ENCODE peak calls at places on chromosome 15, in four cellular contexts. N, K, W and I are unnamed samples.

GRCh38 chr15:32778391-32779176 is 60.8 kb downstream of the GREM1 start:
- DNase-seq in W (no peak), K (no peak), N (no peak), I (no peak)

GRCh38 chr15:101407439-101407838 is 82.1 kb downstream of the PCSK6 start:
- DNase-seq in W (no peak), N (no peak), K (no peak), I (no peak)

GRCh38 chr15:51579012-51579411 is 43.6 kb downstream of the DMXL2 start:
- DNase-seq in N (no peak), K (no peak), W (no peak), I (no peak)

GRCh38 chr15:28994142-28994829 is 108.5 kb downstream of the APBA2 start:
- DNase-seq in W (no peak), K (no peak), N (no peak), I (no peak)

GRCh38 chr15:58086479-58086878 is 21.0 kb upstream of the ALDH1A2 start:
- DNase-seq in K (no peak), W (no peak), N (no peak), I (no peak)

GRCh38 chr15:52213206-52213605 is 22.0 kb upstream of the GNB5 start:
- DNase-seq in N (no peak), W (no peak), K (no peak), I (no peak)

GRCh38 chr15:68814596-68814995 is 6.1 kb downstream of the ANP32A start:
- DNase-seq in N (no peak), W (no peak), K (no peak), I (no peak)

GRCh38 chr15:31338318-31338878 is 11.8 kb downstream of the KLF13 start:
- DNase-seq in N (no peak), K (no peak), W (no peak), I (no peak)

GRCh38 chr15:69604050-69604378 is 151.4 kb downstream of the RPLP1 start:
- DNase-seq in N (no peak), K (no peak), W (peak), I (peak)

GRCh38 chr15:49494842-49495241 is 71.8 kb downstream of the FGF7 start:
- DNase-seq in W (no peak), K (no peak), N (no peak), I (no peak)

GRCh38 chr15:60679256-60679655 is 200.3 kb upstream of the ICE2 start:
- DNase-seq in K (no peak), N (no peak), W (no peak), I (no peak)

GRCh38 chr15:55573224-55573623 is 14.9 kb downstream of the PYGO1 start:
- DNase-seq in W (no peak), N (no peak), K (no peak), I (no peak)

GRCh38 chr15:48774484-48774883 is 36.4 kb downstream of the CEP152 start:
- DNase-seq in N (no peak), W (no peak), K (no peak), I (no peak)

GRCh38 chr15:25175033-25175788 is 220.4 kb downstream of the SNRPN start:
- DNase-seq in N (no peak), K (no peak), W (no peak), I (peak)

GRCh38 chr15:91857772-91858171 is 4.3 kb downstream of the SLCO3A1 start:
- DNase-seq in N (no peak), W (no peak), K (no peak), I (no peak)

GRCh38 chr15:37032091-37032775 is 68.1 kb downstream of the MEIS2 start:
- DNase-seq in K (no peak), W (no peak), N (no peak), I (no peak)

GRCh38 chr15:37046876-37047614 is 53.3 kb downstream of the MEIS2 start:
- DNase-seq in W (peak), N (no peak), K (no peak), I (no peak)

GRCh38 chr15:68299436-68299835 is 21.9 kb downstream of the FEM1B start:
- DNase-seq in W (no peak), N (no peak), K (no peak), I (no peak)

GRCh38 chr15:45442497-45443135 is 64.3 kb upstream of the GATM start:
- DNase-seq in W (no peak), N (no peak), K (no peak), I (no peak)

GRCh38 chr15:101488300-101489164 is 975 bp downstream of the PCSK6 start:
- DNase-seq in W (peak), K (peak), N (no peak), I (no peak)

GRCh38 chr15:69666441-69666882 is 213.8 kb downstream of the RPLP1 start:
- DNase-seq in W (no peak), K (no peak), N (no peak), I (no peak)

GRCh38 chr15:40743921-40744809 is 10.9 kb downstream of the RMDN3 start:
- DNase-seq in K (peak), W (no peak), N (no peak), I (no peak)

GRCh38 chr15:88375234-88375926 is 91.8 kb downstream of the MRPL46 start:
- DNase-seq in K (no peak), W (no peak), N (peak), I (no peak)

GRCh38 chr15:79170256-79170664 is 79.7 kb upstream of the RASGRF1 start:
- DNase-seq in K (no peak), N (peak), W (no peak), I (no peak)

GRCh38 chr15:53209396-53210042 is 419.4 kb upstream of the ONECUT1 start:
- DNase-seq in N (no peak), K (no peak), W (no peak), I (no peak)

GRCh38 chr15:86231864-86232801 is 152.5 kb downstream of the AGBL1 start:
- DNase-seq in N (peak), K (peak), W (peak), I (peak)

GRCh38 chr15:33195283-33195682 is 769 bp upstream of the FMN1 start:
- DNase-seq in W (no peak), K (no peak), N (no peak), I (no peak)

GRCh38 chr15:85545185-85545584 is 164.8 kb downstream of the AKAP13 start:
- DNase-seq in K (no peak), N (no peak), W (no peak), I (no peak)

GRCh38 chr15:59420108-59420507 is 17.9 kb upstream of the FAM81A start:
- DNase-seq in K (no peak), N (no peak), W (no peak), I (no peak)

GRCh38 chr15:91468861-91469260 is 368.8 kb downstream of the SV2B start:
- DNase-seq in K (no peak), W (no peak), N (no peak), I (no peak)

GRCh38 chr15:67548862-67549651 is 6.6 kb downstream of the MAP2K5 start:
- DNase-seq in K (no peak), W (no peak), N (no peak), I (peak)

GRCh38 chr15:94004697-94005096 is 226.7 kb upstream of the MCTP2 start:
- DNase-seq in K (no peak), W (no peak), N (no peak), I (no peak)

GRCh38 chr15:73986055-73986775 is 5.9 kb downstream of the STOML1 start:
- DNase-seq in W (no peak), K (no peak), N (no peak), I (no peak)

GRCh38 chr15:47766406-47766805 is 49.1 kb downstream of the SEMA6D start:
- DNase-seq in N (no peak), W (no peak), K (no peak), I (no peak)

GRCh38 chr15:58142827-58143226 is 4.6 kb downstream of the AQP9 start:
- DNase-seq in K (no peak), N (no peak), W (no peak), I (no peak)

GRCh38 chr15:81885135-81885534 is 160.7 kb downstream of the MEX3B start:
- DNase-seq in N (no peak), K (no peak), W (no peak), I (no peak)

GRCh38 chr15:66897381-66897780 is 168.0 kb upstream of the SMAD3 start:
- DNase-seq in W (no peak), K (no peak), N (no peak), I (no peak)

GRCh38 chr15:62474771-62475124 is 309.7 kb upstream of the C2CD4B start:
- DNase-seq in W (no peak), K (no peak), N (no peak), I (no peak)
- TF ChIP-seq NR3C1 in W (no peak), K (no peak), N (no peak), I (no peak)

DNA sequence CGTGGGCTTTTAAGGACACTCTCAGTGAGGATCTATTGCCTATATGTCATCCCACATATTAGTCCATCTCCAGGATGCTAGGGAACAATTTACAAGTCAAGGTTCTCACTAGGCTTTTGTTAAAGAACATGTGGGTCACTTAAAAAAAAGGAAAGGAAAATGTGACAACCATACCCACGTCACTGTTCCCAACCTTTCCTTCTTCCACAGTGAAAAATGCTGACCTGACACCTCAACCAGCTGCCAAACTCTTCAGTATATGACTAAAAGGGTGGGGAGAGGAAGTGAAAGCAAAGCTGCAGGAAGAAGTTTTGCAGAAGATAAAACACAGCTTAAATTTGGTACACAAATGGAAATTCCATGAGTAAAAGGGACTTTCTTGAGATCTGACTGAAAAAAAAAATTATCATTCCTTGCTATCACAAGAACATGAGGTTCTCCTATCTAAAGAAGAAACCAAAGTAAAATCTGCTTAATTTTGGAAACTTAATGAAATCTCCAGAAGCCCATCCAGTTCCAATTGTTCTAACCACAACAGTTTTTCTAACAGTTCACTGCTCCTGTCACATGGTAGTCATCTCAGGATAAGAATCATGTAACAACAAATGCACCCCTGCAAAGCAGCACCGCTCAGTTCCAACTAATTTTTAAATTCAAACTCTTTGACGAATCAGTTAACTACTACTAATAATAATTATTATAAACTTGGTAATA is 117.0 kb upstream of the TSPAN3 start:
- DNase-seq in K (no peak), N (no peak), W (no peak), I (no peak)
- TF ChIP-seq NR3C1 in K (no peak), N (no peak), W (no peak), I (no peak)

DNA sequence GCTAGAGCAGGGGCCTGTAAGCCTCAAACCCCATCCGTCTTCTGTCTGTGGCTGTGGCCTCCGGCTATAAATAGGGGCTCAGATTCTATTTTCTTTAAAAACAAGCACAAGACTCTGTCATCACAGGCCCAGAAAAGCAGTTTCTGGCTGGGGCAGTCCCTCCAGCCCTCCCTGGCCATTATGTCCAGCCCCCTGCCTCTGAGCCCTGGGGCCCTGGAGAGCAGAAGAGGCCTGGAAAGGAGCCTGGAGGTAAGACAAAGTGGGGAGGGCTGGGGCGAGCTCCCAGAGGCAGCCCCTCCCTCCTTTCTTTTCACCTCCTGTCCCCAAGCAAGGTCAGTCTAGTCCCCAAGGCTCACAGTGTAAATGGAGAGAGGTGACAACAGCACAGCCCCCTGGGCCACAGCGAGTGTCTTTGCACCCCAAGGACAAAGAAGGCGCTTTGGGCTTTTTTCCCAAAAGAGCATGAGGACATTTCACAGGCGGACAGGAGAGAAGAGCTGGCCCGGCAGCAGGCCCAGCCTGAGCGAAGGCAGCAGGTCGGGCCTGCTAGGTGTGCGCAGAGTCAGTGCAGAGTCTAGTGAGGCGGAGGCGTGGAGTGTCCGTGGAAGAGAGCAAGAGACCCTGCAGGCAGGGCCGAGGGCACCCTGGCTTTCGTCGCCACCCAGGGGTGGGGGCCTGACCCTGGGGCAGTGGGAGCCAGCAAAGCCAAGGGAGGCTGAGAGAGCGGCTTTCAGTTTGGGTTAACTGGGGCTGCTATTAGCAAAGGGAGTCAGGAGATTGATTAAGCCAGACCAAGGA is 188.3 kb downstream of the TBC1D2B start:
- DNase-seq in K (no peak), N (no peak), W (no peak), I (no peak)
- TF ChIP-seq NR3C1 in K (no peak), N (no peak), W (no peak), I (no peak)

GRCh38 chr15:42474857-42475256 is 16.1 kb downstream of the ZNF106 start:
- DNase-seq in W (no peak), N (no peak), K (no peak), I (no peak)

GRCh38 chr15:42465520-42466259 is 25.3 kb downstream of the ZNF106 start:
- DNase-seq in N (no peak), K (no peak), W (no peak), I (no peak)

DNA sequence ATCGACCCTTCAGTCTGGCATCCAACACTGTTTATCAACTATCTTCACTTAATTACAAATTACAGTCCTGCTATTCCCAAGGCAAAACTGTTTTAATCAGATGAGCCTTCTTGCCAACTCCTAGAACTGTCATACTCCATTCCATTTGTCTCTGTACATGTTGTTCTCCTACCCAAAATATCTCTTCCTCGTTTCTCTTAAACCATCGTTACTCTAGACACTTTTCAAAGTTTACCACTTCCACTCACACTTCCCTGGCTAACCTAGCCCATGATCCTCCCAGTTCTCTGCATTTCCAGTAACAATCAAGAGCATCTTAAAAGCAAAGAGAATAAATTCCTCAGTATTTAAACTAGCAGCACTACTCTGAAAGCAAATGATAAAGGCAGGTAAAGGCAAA is 19.9 kb downstream of the ZNF106 start:
- DNase-seq in N (no peak), K (no peak), W (no peak), I (no peak)
- TF ChIP-seq NR3C1 in N (no peak), K (no peak), W (no peak), I (no peak)

GRCh38 chr15:56886878-56887781 is 31.3 kb upstream of the TCF12 start:
- DNase-seq in K (peak), W (peak), N (peak), I (peak)
- TF ChIP-seq NR3C1 in K (no peak), W (no peak), N (no peak), I (no peak)

DNA sequence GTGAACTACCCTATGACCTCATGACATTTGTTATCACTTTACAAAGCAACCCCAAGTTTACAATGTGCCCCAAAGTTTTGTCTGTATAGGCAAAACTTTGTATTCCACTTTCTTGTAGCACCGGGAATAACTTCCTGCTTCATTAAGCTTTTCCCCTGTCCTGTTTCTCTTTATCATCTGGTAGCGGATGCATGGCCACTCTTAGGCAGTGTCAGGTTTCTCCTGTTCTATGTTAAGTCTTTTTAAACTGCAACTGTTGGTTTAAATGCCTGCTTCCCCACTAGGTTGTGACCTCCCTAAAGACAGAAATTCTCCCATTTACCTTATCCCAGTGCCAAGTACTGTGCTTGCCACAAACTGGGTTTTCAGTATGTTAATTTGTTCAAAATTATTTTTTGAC is 433.6 kb upstream of the DPH6 start:
- DNase-seq in N (no peak), W (no peak), K (no peak), I (no peak)
- TF ChIP-seq NR3C1 in N (no peak), W (no peak), K (no peak), I (no peak)